ENCODE peak calls at places on chromosomes 7 and 10, in six cellular contexts. Z is NCI-H1417; C is activated CD4-positive, alpha-beta T cell treated with anti-CD3 and anti-CD28 coated beads for 24 hours; A is C1 segment of cervical spinal cord; N is NCI-H526; L is sigmoid colon. R is an unnamed sample.

GRCh38 chr7:50591098-50591479 is 25.9 kb upstream of the DDC start:
- DNase-seq in Z (no peak), C (no peak), A (no peak), N (no peak), L (no peak), R (no peak)

GRCh38 chr7:111357691-111358090 is 204.6 kb downstream of the IMMP2L start:
- DNase-seq in Z (no peak), C (no peak), A (no peak), N (no peak), L (no peak), R (no peak)

GRCh38 chr7:87918740-87919139 is 15.3 kb upstream of the ADAM22 start:
- DNase-seq in Z (no peak), C (no peak), A (no peak), N (peak), L (no peak), R (no peak)

GRCh38 chr7:111735661-111736323 is 173.5 kb upstream of the IMMP2L start:
- DNase-seq in Z (peak), C (peak), A (peak), N (peak), L (no peak), R (peak)

GRCh38 chr7:12322287-12322902 is 81.3 kb downstream of the VWDE start:
- DNase-seq in Z (no peak), C (no peak), A (no peak), N (peak), L (no peak), R (peak)

GRCh38 chr10:100997364-100998182 is 2.0 kb upstream of the LZTS2 start:
- DNase-seq in Z (peak), C (peak), A (peak), N (peak), L (peak), R (peak)

GRCh38 chr10:71770789-71771188 is 2.5 kb downstream of the VSIR start:
- DNase-seq in Z (no peak), C (no peak), A (no peak), N (no peak), L (peak), R (no peak)

GRCh38 chr7:67466109-67466508 is 469.5 kb downstream of the TYW1 start:
- DNase-seq in Z (no peak), C (no peak), A (no peak), N (no peak), L (no peak), R (no peak)

GRCh38 chr7:2926120-2926897 is 82.2 kb upstream of the GNA12 start:
- DNase-seq in Z (no peak), C (no peak), A (no peak), N (no peak), L (peak), R (no peak)

R was measured in NCI-H2227 treated with DMSO at 0.1 percent for 48 hours.